ENCODE peak calls at places on chromosomes 12 and 14, in four cellular contexts. Z is AG04450; U is ACHN; X is CD8-positive, alpha-beta T cell. N is an unnamed sample.

GRCh38 chr12:116708826-116709756 is 28.8 kb downstream of the SPRING1 start:
- DNase-seq in U (peak), X (peak), Z (no peak), N (peak)

GRCh38 chr12:51820721-51821422 is 27.6 kb downstream of the FIGNL2 start:
- DNase-seq in Z (peak), U (no peak), X (peak), N (no peak)

GRCh38 chr14:78202178-78202577 is 32.0 kb downstream of the NRXN3 start:
- DNase-seq in X (no peak), Z (no peak), U (no peak), N (no peak)

GRCh38 chr12:26233620-26234019 is 38.2 kb downstream of the SSPN start:
- DNase-seq in Z (peak), U (no peak), X (no peak), N (no peak)

GRCh38 chr14:58637040-58637390 is 747 bp upstream of the DACT1 start:
- DNase-seq in Z (peak), X (no peak), U (no peak), N (peak)

GRCh38 chr12:5073838-5074237 is 30.2 kb downstream of the KCNA5 start:
- DNase-seq in Z (no peak), U (no peak), X (no peak), N (no peak)

GRCh38 chr14:102711207-102711606 is 66.0 kb upstream of the TRAF3 start:
- DNase-seq in X (no peak), Z (no peak), U (no peak), N (no peak)

GRCh38 chr12:76337583-76337982 is 10.6 kb downstream of the BBS10 start:
- DNase-seq in U (peak), Z (no peak), X (no peak), N (no peak)

GRCh38 chr14:96083667-96084320 is 44.6 kb downstream of the C14orf132 start:
- DNase-seq in X (no peak), U (no peak), Z (no peak), N (no peak)

GRCh38 chr12:88227263-88227662 is 85.2 kb downstream of the TMTC3 start:
- DNase-seq in X (no peak), U (no peak), Z (no peak), N (no peak)

GRCh38 chr12:49762468-49762847 is 21.1 kb downstream of the TMBIM6 start:
- DNase-seq in U (no peak), X (no peak), Z (no peak), N (no peak)

GRCh38 chr12:12116677-12117076 is 45.9 kb downstream of the BCL2L14 start:
- DNase-seq in Z (no peak), U (no peak), X (no peak), N (no peak)

GRCh38 chr12:49428652-49429549 is 61.6 kb downstream of the SPATS2 start:
- DNase-seq in X (no peak), Z (peak), U (peak), N (peak)

GRCh38 chr12:46650688-46651087 is 175.1 kb downstream of the SLC38A4 start:
- DNase-seq in X (no peak), Z (no peak), U (no peak), N (no peak)

GRCh38 chr12:113684053-113684907 is 212.6 kb upstream of the LHX5 start:
- DNase-seq in U (no peak), X (no peak), Z (no peak), N (no peak)

GRCh38 chr14:88551094-88551870 is 3.5 kb downstream of the PTPN21 start:
- DNase-seq in X (peak), Z (peak), U (peak), N (peak)

GRCh38 chr12:79324571-79324970 is 366.2 kb downstream of the PAWR start:
- DNase-seq in X (no peak), U (no peak), Z (no peak), N (no peak)

GRCh38 chr12:50120953-50121352 is 8.9 kb downstream of the COX14 start:
- DNase-seq in U (no peak), Z (no peak), X (no peak), N (no peak)

GRCh38 chr14:70139384-70139783 is 49.4 kb downstream of the SLC8A3 start:
- DNase-seq in X (no peak), U (no peak), Z (no peak), N (no peak)

GRCh38 chr14:55416866-55417265 is 5.2 kb upstream of the ATG14 start:
- DNase-seq in U (peak), Z (no peak), X (no peak), N (no peak)

GRCh38 chr14:76271371-76271770 is 104.6 kb upstream of the ESRRB start:
- DNase-seq in U (no peak), Z (no peak), X (no peak), N (no peak)

GRCh38 chr14:34180428-34180827 is 229.6 kb upstream of the EGLN3 start:
- DNase-seq in Z (no peak), U (no peak), X (no peak), N (no peak)

GRCh38 chr14:95515080-95515489 is 1.4 kb downstream of the SYNE3 start:
- DNase-seq in Z (no peak), X (no peak), U (no peak), N (no peak)

GRCh38 chr14:55535521-55536207 is 44.3 kb upstream of the KTN1 start:
- DNase-seq in U (no peak), X (no peak), Z (no peak), N (peak)

GRCh38 chr14:23364164-23364571 is 804 bp downstream of the EFS start:
- DNase-seq in Z (no peak), X (no peak), U (no peak), N (no peak)

GRCh38 chr12:67068204-67068731 is 200.9 kb upstream of the CAND1 start:
- DNase-seq in Z (no peak), X (no peak), U (peak), N (peak)

GRCh38 chr14:67413806-67414769 is 2.1 kb upstream of the PLEK2 start:
- DNase-seq in X (no peak), Z (peak), U (peak), N (peak)

GRCh38 chr14:88044129-88044727 is 39.3 kb downstream of the GPR65 start:
- DNase-seq in U (no peak), Z (no peak), X (no peak), N (no peak)

GRCh38 chr12:75889214-75889613 is 142.4 kb downstream of the PHLDA1 start:
- DNase-seq in Z (no peak), U (no peak), X (no peak), N (no peak)

GRCh38 chr12:59283012-59283411 is 312.8 kb upstream of the SLC16A7 start:
- DNase-seq in Z (no peak), X (no peak), U (no peak), N (no peak)

GRCh38 chr12:13181375-13182070 is 15.0 kb upstream of the EMP1 start:
- DNase-seq in X (no peak), U (no peak), Z (no peak), N (no peak)

GRCh38 chr12:120142231-120142877 is 25.8 kb upstream of the RAB35 start:
- DNase-seq in X (no peak), Z (no peak), U (no peak), N (no peak)

GRCh38 chr12:51821423-51822260 is 26.9 kb downstream of the FIGNL2 start:
- DNase-seq in X (no peak), Z (no peak), U (no peak), N (no peak)

GRCh38 chr14:24309538-24310386 is at the start of gene LTB4R2:
- DNase-seq in Z (no peak), U (no peak), X (no peak), N (no peak)